ENCODE peak calls at places on chromosomes 4 and X, in eight cellular contexts. R is fibroblast of lung; H is T-helper 1 cell; L is CD8-positive, alpha-beta T cell; A is GM04504; U is endodermal cell; I is left cardiac atrium; Y is Karpas-422. T is an unnamed sample.

GRCh38 chr4:26081795-26082498 is 167.9 kb downstream of the SMIM20 start:
- DNase-seq in R (peak; percentile 49), H (no peak), L (no peak), A (no peak), U (no peak), I (no peak), Y (peak; percentile 76), T (peak; percentile 52)

GRCh38 chrX:7233632-7234406 is 85.9 kb upstream of the PUDP start:
- DNase-seq in R (no peak), H (no peak), L (no peak), A (peak; percentile 5), U (no peak), I (no peak), Y (no peak), T (no peak)

GRCh38 chrX:111868726-111869638 is 7.0 kb upstream of the TRPC5OS start:
- DNase-seq in R (peak; percentile 22), H (no peak), L (no peak), A (no peak), U (peak; percentile 46), I (no peak), Y (no peak), T (peak; percentile 13)

GRCh38 chr4:20487446-20487845 is 212.8 kb upstream of the PACRGL start:
- DNase-seq in R (peak; percentile 29), H (no peak), L (no peak), A (no peak), U (no peak), I (no peak), Y (no peak), T (no peak)

GRCh38 chr4:31295081-31295480 is 574.9 kb downstream of the PCDH7 start:
- DNase-seq in R (peak; percentile 63), H (no peak), L (no peak), A (peak; percentile 14), U (no peak), I (no peak), Y (no peak), T (no peak)

GRCh38 chr4:2755821-2756690 is at the start of gene TNIP2:
- DNase-seq in R (peak; percentile 74), H (peak; percentile 73), L (peak; percentile 74), A (peak; percentile 51), U (peak; percentile 93), I (peak; percentile 92), Y (peak; percentile 91), T (peak; percentile 73)

GRCh38 chrX:120251471-120252011 is 929 bp downstream of the ZBTB33 start:
- DNase-seq in R (peak; percentile 25), H (no peak), L (peak; percentile 1), A (no peak), U (peak; percentile 51), I (peak; percentile 39), Y (peak; percentile 71), T (peak; percentile 18)

GRCh38 chr4:19030536-19030935 is 1009.0 kb upstream of the LCORL start:
- DNase-seq in R (peak; percentile 50), H (no peak), L (no peak), A (no peak), U (no peak), I (no peak), Y (no peak), T (no peak)

GRCh38 chrX:44239036-44239435 is 104.4 kb downstream of the EFHC2 start:
- DNase-seq in R (no peak), H (no peak), L (no peak), A (no peak), U (no peak), I (no peak), Y (no peak), T (no peak)

GRCh38 chrX:49919617-49920016 is 2.8 kb upstream of the CLCN5 start:
- DNase-seq in R (peak; percentile 50), H (peak; percentile 15), L (peak; percentile 3), A (no peak), U (peak; percentile 63), I (peak; percentile 54), Y (peak; percentile 72), T (peak; percentile 46)

GRCh38 chr4:98833384-98833783 is 95.5 kb downstream of the EIF4E start:
- DNase-seq in R (no peak), H (no peak), L (no peak), A (no peak), U (no peak), I (no peak), Y (no peak), T (no peak)

GRCh38 chr4:4871267-4872147 is 12.0 kb downstream of the MSX1 start:
- DNase-seq in R (no peak), H (no peak), L (no peak), A (no peak), U (peak; percentile 71), I (no peak), Y (no peak), T (no peak)

GRCh38 chr4:1099270-1099669 is 14.1 kb downstream of the RNF212 start:
- DNase-seq in R (no peak), H (no peak), L (no peak), A (no peak), U (no peak), I (no peak), Y (no peak), T (no peak)

GRCh38 chrX:40012039-40012799 is 85.5 kb downstream of the BCOR start:
- DNase-seq in R (peak; percentile 55), H (no peak), L (no peak), A (no peak), U (peak; percentile 76), I (peak; percentile 38), Y (no peak), T (peak; percentile 71)

GRCh38 chr4:67684839-67685531 is 16.0 kb downstream of the UBA6 start:
- DNase-seq in R (peak; percentile 21), H (no peak), L (no peak), A (no peak), U (no peak), I (no peak), Y (no peak), T (peak; percentile 66)

GRCh38 chr4:52751349-52751911 is at the start of gene ERVMER34-1:
- DNase-seq in R (peak; percentile 27), H (no peak), L (no peak), A (no peak), U (peak; percentile 95), I (peak; percentile 66), Y (no peak), T (no peak)

GRCh38 chr4:1172228-1172851 is at the start of gene SPON2:
- DNase-seq in R (peak; percentile 40), H (no peak), L (no peak), A (no peak), U (peak; percentile 81), I (peak; percentile 50), Y (no peak), T (peak; percentile 27)

GRCh38 chr4:162274354-162274753 is 110.6 kb upstream of the FSTL5 start:
- DNase-seq in R (peak; percentile 4), H (no peak), L (no peak), A (no peak), U (no peak), I (no peak), Y (peak; percentile 44), T (no peak)

GRCh38 chr4:74109894-74110605 is 11.1 kb upstream of the CXCL2 start:
- DNase-seq in R (peak; percentile 98), H (no peak), L (no peak), A (peak; percentile 75), U (no peak), I (no peak), Y (no peak), T (peak; percentile 93)

T was measured in IMR-90.